ENCODE peak calls at places on chromosomes 13 and 19, in four cellular contexts. W is lung, D is progenitor cell of endocrine pancreas, H is adrenal gland. S is an unnamed sample.
A peak's percentile ranks its signal among the peaks of the same experiment; 100 is the strongest.

GRCh38 chr19:35120492-35120891 is 4.9 kb downstream of the FXYD3 start:
- DNase-seq in D (no peak), W (no peak), H (no peak), S (no peak)

GRCh38 chr13:111130111-111130508 is 15.0 kb downstream of the ARHGEF7 start:
- DNase-seq in D (no peak), H (no peak), W (no peak), S (no peak)

GRCh38 chr19:8503506-8503905 is 1.1 kb upstream of the PRAM1 start:
- DNase-seq in D (no peak), W (no peak), H (no peak), S (no peak)

GRCh38 chr19:33125929-33126388 is 6.0 kb upstream of the WDR88 start:
- DNase-seq in H (peak; percentile 49), W (peak; percentile 53), D (no peak), S (peak; percentile 21)

GRCh38 chr13:48491423-48492122 is 41.3 kb downstream of the RCBTB2 start:
- DNase-seq in H (no peak), D (no peak), W (no peak), S (no peak)

GRCh38 chr19:8336072-8336569 is 6.9 kb downstream of the KANK3 start:
- DNase-seq in H (no peak), D (no peak), W (no peak), S (no peak)

GRCh38 chr19:41588497-41589209 is 12.7 kb downstream of the CEACAM21 start:
- DNase-seq in H (no peak), W (no peak), D (no peak), S (no peak)

GRCh38 chr13:113513761-113514160 is 23.2 kb upstream of the DCUN1D2 start:
- DNase-seq in D (no peak), H (no peak), W (no peak), S (no peak)

GRCh38 chr13:35210234-35210633 is 266.3 kb downstream of the MAB21L1 start:
- DNase-seq in W (no peak), H (no peak), D (no peak), S (no peak)

DNA sequence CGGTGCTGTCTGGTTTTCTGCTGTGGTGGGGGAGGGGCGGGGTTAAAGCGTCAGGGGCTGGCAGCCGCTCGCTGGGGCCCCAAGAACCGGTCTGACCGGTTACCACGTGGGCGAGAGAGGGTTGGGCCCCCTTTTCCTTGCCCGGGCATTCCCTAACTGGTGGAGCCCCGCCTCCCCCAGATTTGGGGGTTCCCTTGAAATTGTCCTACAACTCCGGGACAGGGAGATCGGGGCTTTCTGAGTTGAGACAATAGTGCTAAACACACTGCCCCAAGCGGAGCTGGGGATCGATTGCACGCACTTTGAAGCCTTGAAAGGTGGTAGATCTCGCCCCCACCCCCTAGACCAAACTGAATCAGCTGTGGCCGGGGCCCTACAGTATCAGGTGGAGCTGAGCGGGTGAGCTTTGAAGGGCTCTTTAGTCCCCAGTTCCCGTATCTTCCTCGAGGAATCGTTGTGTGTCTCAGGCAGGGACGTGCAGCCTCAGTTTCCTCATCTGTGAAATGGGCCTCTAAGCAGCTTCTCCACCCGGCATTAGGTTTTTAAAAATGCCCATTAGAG is 4.8 kb downstream of the IER2 start:
- DNase-seq in H (peak; percentile 76), D (peak; percentile 93), W (peak; percentile 90), S (peak; percentile 64)
- TF ChIP-seq CTCF in H (no peak), D (peak; percentile 30), W (no peak), S (no peak)

DNA sequence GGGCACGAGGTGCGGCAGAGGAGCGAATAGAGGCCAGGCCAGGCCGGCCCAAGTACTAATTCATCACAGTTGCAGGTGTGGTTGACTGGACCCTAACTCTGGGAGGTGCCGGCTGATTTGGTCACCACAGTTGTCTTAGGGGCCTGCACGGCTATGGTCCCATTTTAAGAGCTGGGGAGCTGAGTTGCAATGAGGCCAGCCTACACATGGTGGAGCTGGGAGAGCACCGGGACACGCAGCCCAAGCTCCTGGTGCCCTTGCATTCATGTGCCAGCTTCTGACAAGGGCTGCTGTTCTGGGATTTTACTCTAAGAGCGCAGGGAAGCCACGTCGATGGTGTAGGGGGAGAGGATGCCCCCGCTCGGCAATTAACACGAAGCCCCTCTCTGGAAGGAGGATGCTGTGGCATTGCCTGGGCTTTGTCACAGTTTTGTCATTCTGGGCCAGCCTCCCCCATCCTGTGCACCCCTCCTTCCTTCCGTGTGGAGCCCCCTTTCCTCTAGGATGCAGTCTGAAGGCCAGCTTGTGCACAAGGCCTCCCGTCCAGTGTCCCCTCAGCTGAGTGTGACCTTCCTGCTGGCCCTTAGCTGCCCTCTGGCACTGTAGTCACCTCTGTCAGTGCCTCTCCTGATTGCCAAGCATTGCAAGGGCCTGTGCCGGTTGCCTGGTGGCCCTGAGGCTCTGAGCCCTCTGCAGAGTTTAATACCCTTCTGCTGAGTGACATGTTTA is 109.4 kb upstream of the C1QTNF9B start:
- DNase-seq in W (no peak), D (no peak), H (no peak), S (no peak)
- TF ChIP-seq CTCF in W (no peak), D (no peak), H (no peak), S (no peak)

GRCh38 chr19:16447015-16447384 is 24.8 kb downstream of the EPS15L1 start:
- DNase-seq in D (no peak), W (peak; percentile 71), H (peak; percentile 89), S (peak; percentile 52)
- TF ChIP-seq CTCF in D (no peak), W (no peak), H (no peak), S (no peak)

DNA sequence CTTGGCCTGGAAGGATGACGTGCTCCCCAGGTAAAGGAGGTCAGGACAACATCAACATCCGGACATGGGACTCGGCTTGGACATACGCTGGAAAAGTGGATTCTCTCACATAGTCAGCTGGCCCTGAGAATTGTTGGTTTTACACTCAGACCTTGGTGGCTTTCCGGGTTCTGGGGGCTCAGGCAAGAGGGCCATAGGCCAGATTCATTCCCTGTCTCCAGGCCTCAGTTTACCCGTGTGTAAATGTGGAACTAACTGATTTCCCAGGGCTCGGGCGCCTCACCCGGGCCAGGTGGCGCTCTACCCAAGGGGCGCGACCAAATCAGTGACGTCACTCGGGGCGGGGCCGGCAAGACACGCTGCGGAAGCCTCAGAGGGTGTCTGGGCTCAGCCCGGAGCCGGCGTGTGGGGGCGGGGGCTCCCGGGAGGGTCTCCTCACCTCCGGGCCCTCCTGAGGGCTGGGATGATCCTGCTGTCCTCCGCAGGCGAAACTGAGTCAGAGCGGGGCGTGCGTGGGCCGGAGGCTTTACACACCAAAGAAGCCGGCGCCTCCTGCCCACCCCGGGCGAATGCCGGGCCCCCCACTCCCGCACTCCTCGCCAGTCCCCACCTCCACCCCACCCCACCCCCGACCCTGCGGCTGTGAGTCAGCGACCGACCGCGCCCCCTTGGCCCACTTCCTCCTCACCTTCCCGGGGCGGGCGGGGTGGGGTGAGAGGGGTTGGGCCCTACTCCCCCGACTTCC is 861 bp upstream of the VASP start:
- DNase-seq in D (peak; percentile 87), W (peak; percentile 96), H (peak; percentile 97), S (peak; percentile 99)
- TF ChIP-seq CTCF in D (peak; percentile 52), W (peak; percentile 69), H (peak; percentile 30), S (no peak)

GRCh38 chr19:4402171-4403004 is at the start of gene CHAF1A:
- DNase-seq in D (peak; percentile 99), W (peak; percentile 100), H (peak; percentile 100), S (peak; percentile 96)
- TF ChIP-seq CTCF in D (no peak), W (no peak), H (no peak), S (no peak)